ENCODE peak calls at places on chromosomes 12 and 14, in six cellular contexts. I, N, B, H, Y and U are unnamed samples.

GRCh38 chr14:90777830-90778467 is 38.3 kb downstream of the TTC7B start:
- DNase-seq in I (no peak), N (no peak), B (no peak), H (no peak), Y (no peak), U (no peak)

GRCh38 chr12:56007892-56008471 is 10.9 kb downstream of the SUOX start:
- DNase-seq in I (no peak), N (no peak), B (no peak), H (no peak), Y (no peak), U (peak)

GRCh38 chr12:120468271-120468845 is 1.2 kb downstream of the SRSF9 start:
- DNase-seq in I (peak), N (peak), B (peak), H (no peak), Y (peak), U (peak)

GRCh38 chr12:76719171-76719631 is 44.7 kb upstream of the ZDHHC17 start:
- DNase-seq in I (peak), N (no peak), B (no peak), H (no peak), Y (no peak), U (no peak)

GRCh38 chr14:99781853-99782610 is 11.2 kb upstream of the EML1 start:
- DNase-seq in I (no peak), N (no peak), B (no peak), H (no peak), Y (no peak), U (no peak)

GRCh38 chr14:89870335-89870734 is 84.2 kb downstream of the EFCAB11 start:
- DNase-seq in I (no peak), N (no peak), B (no peak), H (no peak), Y (no peak), U (no peak)

GRCh38 chr12:34286934-34287333 is 264.6 kb downstream of the ALG10 start:
- DNase-seq in I (no peak), N (no peak), B (no peak), H (no peak), Y (no peak), U (no peak)

GRCh38 chr12:88903333-88903732 is 323.1 kb upstream of the KITLG start:
- DNase-seq in I (no peak), N (no peak), B (no peak), H (no peak), Y (no peak), U (no peak)

GRCh38 chr12:69556383-69556782 is 28.9 kb upstream of the CCT2 start:
- DNase-seq in I (no peak), N (no peak), B (no peak), H (no peak), Y (no peak), U (no peak)

GRCh38 chr12:4899361-4899760 is 10.3 kb upstream of the KCNA1 start:
- DNase-seq in I (no peak), N (no peak), B (no peak), H (no peak), Y (no peak), U (no peak)
- TF ChIP-seq CTCF in I (no peak), N (peak), B (peak), H (peak), Y (no peak), U (no peak)

GRCh38 chr14:50335389-50335788 is 23.3 kb downstream of the DMAC2L start:
- DNase-seq in I (peak), N (no peak), B (no peak), H (no peak), Y (no peak), U (peak)
- TF ChIP-seq CTCF in I (no peak), N (no peak), B (no peak), H (no peak), Y (no peak), U (no peak)

GRCh38 chr12:4383304-4383865 is 3.9 kb upstream of the FGF23 start:
- DNase-seq in I (no peak), N (no peak), B (no peak), H (no peak), Y (no peak), U (no peak)
- TF ChIP-seq CTCF in I (no peak), N (peak), B (peak), H (peak), Y (no peak), U (no peak)

GRCh38 chr12:90067791-90068190 is 359.2 kb upstream of the ATP2B1 start:
- DNase-seq in I (no peak), N (no peak), B (no peak), H (no peak), Y (no peak), U (no peak)

GRCh38 chr12:90074086-90074485 is 365.4 kb upstream of the ATP2B1 start:
- DNase-seq in I (no peak), N (no peak), B (no peak), H (no peak), Y (no peak), U (no peak)

GRCh38 chr12:90064759-90065158 is 356.1 kb upstream of the ATP2B1 start:
- DNase-seq in I (no peak), N (no peak), B (no peak), H (no peak), Y (no peak), U (no peak)

GRCh38 chr12:90065301-90065801 is 356.7 kb upstream of the ATP2B1 start:
- DNase-seq in I (no peak), N (no peak), B (no peak), H (no peak), Y (no peak), U (no peak)

DNA sequence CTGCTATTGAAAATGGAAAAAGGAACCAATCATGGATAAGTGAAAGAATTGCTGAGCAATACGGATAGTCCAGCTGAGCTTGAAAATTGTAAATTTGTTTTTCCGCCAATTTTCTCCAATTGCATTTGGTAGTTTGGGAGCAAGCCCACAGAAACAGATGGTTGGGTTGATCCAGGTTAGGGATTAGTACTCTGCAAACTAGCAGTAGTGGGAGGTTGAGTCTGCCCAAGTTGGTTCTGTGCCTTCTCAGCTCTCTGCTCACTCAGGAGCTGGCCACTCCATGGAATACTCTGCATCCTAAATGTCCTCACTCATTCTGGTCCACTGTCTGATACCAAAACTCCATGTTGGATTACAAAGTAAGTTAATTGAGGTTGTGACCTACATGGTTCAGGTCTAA is 361.1 kb upstream of the ATP2B1 start:
- DNase-seq in I (no peak), N (no peak), B (no peak), H (no peak), Y (no peak), U (no peak)
- TF ChIP-seq CTCF in I (no peak), N (no peak), B (no peak), H (no peak), Y (no peak), U (no peak)

GRCh38 chr12:124995200-124995961 is 1.9 kb downstream of the BRI3BP start:
- DNase-seq in I (no peak), N (no peak), B (peak), H (no peak), Y (no peak), U (no peak)

GRCh38 chr12:124998705-124999104 is 5.3 kb downstream of the BRI3BP start:
- DNase-seq in I (no peak), N (no peak), B (no peak), H (no peak), Y (no peak), U (no peak)

GRCh38 chr12:124992874-124993567 is 424 bp upstream of the BRI3BP start:
- DNase-seq in I (peak), N (peak), B (peak), H (peak), Y (peak), U (peak)

GRCh38 chr12:124994435-124994975 is 1.1 kb downstream of the BRI3BP start:
- DNase-seq in I (no peak), N (no peak), B (no peak), H (no peak), Y (peak), U (no peak)

GRCh38 chr12:124993568-124994434 is at the start of gene BRI3BP:
- DNase-seq in I (peak), N (peak), B (peak), H (no peak), Y (peak), U (peak)
- TF ChIP-seq CTCF in I (no peak), N (no peak), B (no peak), H (no peak), Y (no peak), U (no peak)

DNA sequence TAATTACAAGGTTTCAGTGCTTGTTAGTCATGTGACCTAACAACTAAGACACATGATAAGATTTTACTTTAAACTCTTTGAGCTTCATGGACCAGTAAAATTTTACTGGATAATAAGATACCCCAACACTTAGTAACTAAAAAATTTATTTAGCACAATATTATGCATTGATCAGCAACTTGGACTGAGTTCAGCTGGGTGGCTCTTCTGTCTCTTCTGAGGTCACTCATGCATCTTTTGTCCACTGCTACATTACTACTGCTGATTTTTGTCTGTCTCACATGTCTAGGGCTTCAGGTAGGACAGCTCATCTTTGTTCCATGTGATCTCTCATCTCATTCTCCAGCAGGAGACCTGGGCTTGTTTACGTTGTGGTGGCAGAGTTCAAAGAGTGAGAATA is 370.2 kb upstream of the TMTC1 start:
- DNase-seq in I (no peak), N (no peak), B (no peak), H (no peak), Y (no peak), U (no peak)
- TF ChIP-seq CTCF in I (no peak), N (no peak), B (no peak), H (no peak), Y (no peak), U (no peak)

DNA sequence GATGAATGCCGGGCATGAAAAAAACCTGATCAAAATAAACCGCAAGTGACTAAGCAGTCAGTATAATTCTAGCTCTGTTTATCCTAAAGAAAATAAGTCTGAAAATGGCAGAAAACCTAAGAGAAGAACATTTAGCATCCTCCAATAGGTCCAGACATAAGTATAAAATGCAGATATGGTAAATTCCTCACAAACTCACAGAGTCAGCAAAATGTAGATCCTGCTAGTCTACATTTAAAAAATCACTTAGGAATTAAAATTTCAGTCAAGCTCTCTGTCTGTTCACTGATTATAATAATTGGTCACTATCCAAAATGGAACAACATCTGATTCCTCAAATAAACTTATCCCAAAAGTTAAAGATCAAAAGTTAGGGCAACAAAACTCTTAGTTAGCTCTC is 95.1 kb downstream of the DIO2 start:
- DNase-seq in I (no peak), N (no peak), B (no peak), H (no peak), Y (no peak), U (no peak)
- TF ChIP-seq CTCF in I (no peak), N (no peak), B (no peak), H (no peak), Y (no peak), U (no peak)

GRCh38 chr12:68237068-68237467 is 11.5 kb upstream of the IL26 start:
- DNase-seq in I (no peak), N (no peak), B (no peak), H (no peak), Y (no peak), U (no peak)
- TF ChIP-seq CTCF in I (no peak), N (no peak), B (peak), H (peak), Y (no peak), U (no peak)